ENCODE peak calls at places on chromosomes 16 and 17, in ten cellular contexts. N is NT2/D1, U is neural progenitor cell, F is colonic mucosa, K is fibroblast of lung, X is GM23248, Y is mesenchymal stem cell, L is mammary epithelial cell, W is HCT116, D is endothelial cell of umbilical vein. H is an unnamed sample. For H3K4me1, the result is how much of the 10 kb centered on the place peaks cover.

GRCh38 chr16:56195151-56195550 is 3.9 kb downstream of the GNAO1 start:
- DNase-seq in W (no peak), U (no peak), K (peak), D (no peak), F (no peak), X (no peak), L (no peak), Y (no peak), N (no peak), H (no peak)

GRCh38 chr17:72719582-72720493 is 372.6 kb downstream of the SLC39A11 start:
- DNase-seq in X (no peak), L (no peak), Y (peak), K (peak), F (no peak), N (no peak), W (no peak), U (no peak), D (no peak), H (no peak)

GRCh38 chr17:21119945-21120249 is 6.9 kb upstream of the DHRS7B start:
- DNase-seq in U (no peak), Y (no peak), W (no peak), N (no peak), L (no peak), D (no peak), K (no peak), F (no peak), X (no peak), H (no peak)

GRCh38 chr17:78706271-78706915 is 75.7 kb downstream of the CYTH1 start:
- DNase-seq in D (no peak), K (peak), N (no peak), Y (no peak), F (no peak), U (no peak), X (no peak), L (peak), W (no peak), H (no peak)

GRCh38 chr16:74309789-74310781 is 13.5 kb downstream of the PSMD7 start:
- DNase-seq in D (peak), Y (peak), U (peak), L (peak), K (peak), W (peak), N (peak), F (peak), X (peak), H (peak)

GRCh38 chr17:67754001-67754400 is 36.3 kb downstream of the NOL11 start:
- DNase-seq in D (no peak), K (no peak), U (no peak), Y (no peak), W (no peak), F (no peak), L (no peak), N (no peak), X (no peak), H (no peak)

GRCh38 chr17:3531266-3532101 is 26.1 kb downstream of the TRPV3 start:
- DNase-seq in N (no peak), K (no peak), U (no peak), L (no peak), D (no peak), W (no peak), F (no peak), X (no peak), Y (no peak), H (no peak)

GRCh38 chr16:63135069-63135468 is 1098.8 kb upstream of the CDH8 start:
- DNase-seq in U (no peak), K (no peak), D (no peak), N (no peak), X (no peak), Y (no peak), L (no peak), W (no peak), F (no peak), H (no peak)

GRCh38 chr17:27216836-27217235 is 77.1 kb upstream of the WSB1 start:
- DNase-seq in F (no peak), N (no peak), L (no peak), U (no peak), K (no peak), W (no peak), X (no peak), Y (no peak), D (no peak), H (no peak)

GRCh38 chr17:39016193-39017153 is 49.3 kb upstream of the FBXO47 start:
- DNase-seq in Y (peak), N (no peak), W (no peak), L (no peak), U (no peak), F (no peak), D (no peak), X (peak), K (no peak), H (no peak)

GRCh38 chr16:1979271-1980025 is 1.8 kb downstream of the NOXO1 start:
- DNase-seq in K (no peak), Y (no peak), X (no peak), L (peak), U (peak), W (no peak), D (no peak), F (peak), N (no peak), H (no peak)

GRCh38 chr17:19554393-19554792 is 20.7 kb downstream of the SLC47A1 start:
- DNase-seq in X (no peak), W (no peak), Y (no peak), U (no peak), D (peak), K (no peak), F (no peak), L (no peak), N (no peak), H (no peak)

GRCh38 chr16:50835358-50836060 is 93.6 kb downstream of the CYLD start:
- DNase-seq in K (no peak), X (no peak), U (no peak), W (no peak), L (no peak), N (no peak), Y (no peak), F (no peak), D (no peak), H (no peak)

GRCh38 chr16:35506018-35506897 is 2046.8 kb downstream of the TP53TG3F start:
- DNase-seq in K (no peak), L (no peak), F (no peak), Y (no peak), D (no peak), N (no peak), U (no peak), X (no peak), W (no peak), H (no peak)

GRCh38 chr17:58534901-58535421 is 20.5 kb upstream of the MTMR4 start:
- DNase-seq in D (no peak), L (peak), X (peak), N (no peak), U (no peak), F (no peak), K (peak), W (peak), Y (peak), H (no peak)

DNA sequence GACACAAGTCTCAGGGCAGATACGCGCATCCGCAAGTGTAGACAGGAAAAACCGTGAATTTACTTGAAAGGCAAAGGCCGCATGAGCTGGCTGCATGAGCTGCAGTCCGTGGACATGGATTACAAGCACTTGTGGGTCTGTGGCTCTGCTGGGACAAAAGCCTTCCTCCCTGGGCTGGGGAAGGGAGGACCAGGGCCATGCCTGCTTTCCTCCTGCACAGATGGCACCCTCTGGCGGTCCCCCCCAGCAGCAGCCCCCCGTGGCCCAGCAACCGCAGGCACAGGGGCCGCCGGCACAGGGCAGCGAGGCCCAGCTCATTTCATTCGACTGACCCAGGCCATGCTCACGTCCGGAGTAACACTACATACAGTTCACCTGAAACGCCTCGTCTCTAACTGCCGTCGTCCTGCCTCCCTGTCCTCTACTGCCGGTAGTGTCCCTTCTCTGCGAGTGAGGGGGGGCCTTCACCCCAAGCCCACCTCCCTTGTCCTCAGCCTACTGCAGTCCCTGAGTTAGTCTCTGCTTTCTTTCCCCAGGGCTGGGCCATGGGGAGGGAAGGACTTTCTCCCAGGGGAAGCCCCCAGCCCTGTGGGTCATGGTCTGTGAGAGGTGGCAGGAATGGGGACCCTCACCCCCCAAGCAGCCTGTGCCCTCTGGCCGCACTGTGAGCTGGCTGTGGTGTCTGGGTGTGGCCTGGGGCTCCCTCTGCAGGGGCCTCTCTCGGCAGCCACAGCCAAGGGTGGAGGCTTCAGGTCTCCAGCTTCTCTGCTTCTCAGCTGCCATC is 1.7 kb upstream of the MRPL12 start:
- DNase-seq in K (no peak), F (no peak), D (no peak), X (peak), Y (peak), N (no peak), W (no peak), U (no peak), L (no peak), H (no peak)
- H3K4me1 ChIP-seq in K (under half), F (under half), D (under half), X (under half), Y (under half), N (under half), W (under half), U (under half), L (under half), H (under half)

GRCh38 chr16:3099395-3099731 is 269 bp upstream of the ZSCAN10 start:
- DNase-seq in U (peak), K (no peak), N (no peak), W (no peak), Y (no peak), X (no peak), F (no peak), L (no peak), D (no peak), H (no peak)
- H3K4me3 ChIP-seq in U (peak), K (no peak), N (peak), W (no peak), Y (no peak), X (no peak), F (no peak), L (no peak), D (no peak), H (no peak)

DNA sequence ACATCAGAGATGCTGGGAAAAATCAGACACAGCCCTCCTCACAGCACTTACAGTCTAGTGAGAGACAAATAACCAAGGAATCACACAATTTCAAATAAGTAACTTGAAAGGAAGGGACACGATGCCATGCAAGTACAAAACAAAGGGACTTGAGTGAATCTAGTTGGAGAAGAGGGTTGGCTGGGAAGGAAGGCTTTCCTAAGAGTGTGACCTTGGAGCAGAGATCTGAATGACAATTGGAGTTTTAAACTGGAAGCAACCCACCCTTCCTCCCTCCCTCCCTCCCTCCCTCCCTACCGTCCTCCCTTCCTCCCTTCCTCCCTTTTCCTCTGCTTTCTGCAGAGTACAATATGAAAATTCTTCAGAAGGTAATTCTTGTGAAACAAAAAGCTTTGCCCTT is 31.1 kb downstream of the ADAMTS18 start:
- DNase-seq in N (peak), F (no peak), K (no peak), W (no peak), D (no peak), X (no peak), U (no peak), Y (no peak), L (no peak), H (no peak)
- H3K9ac ChIP-seq in N (no peak), F (no peak), K (no peak), W (no peak), D (no peak), X (no peak), U (no peak), Y (no peak), L (no peak), H (no peak)

DNA sequence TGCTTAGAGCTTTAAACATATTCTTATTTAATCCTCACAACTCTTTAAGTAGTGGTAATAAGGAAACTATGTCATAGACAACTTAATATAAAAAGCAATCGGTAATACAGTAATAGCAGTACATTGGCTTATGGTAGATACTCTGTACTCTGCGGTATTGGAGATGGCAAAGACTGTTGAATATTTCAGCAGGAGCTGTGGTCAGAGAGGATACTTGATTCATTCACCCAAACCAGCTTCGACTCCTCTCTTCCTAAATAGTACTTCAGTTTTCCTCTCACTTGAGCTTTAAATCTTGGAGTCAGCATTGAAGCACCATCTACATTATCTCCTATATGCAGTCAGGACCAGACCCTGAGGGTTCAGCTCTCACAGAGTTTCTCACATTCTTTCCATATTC is 169.3 kb downstream of the CYB561 start:
- DNase-seq in L (no peak), F (no peak), K (peak), U (no peak), Y (no peak), N (no peak), W (no peak), X (no peak), D (no peak), H (no peak)
- H3K4me1 ChIP-seq in L (half or more), F (under half), K (under half), U (under half), Y (under half), N (under half), W (under half), X (half or more), D (under half), H (half or more)

GRCh38 chr17:18246880-18247612 is 11.5 kb downstream of the FLII start:
- DNase-seq in F (peak), N (no peak), X (peak), D (peak), Y (peak), U (peak), W (no peak), L (peak), K (peak), H (peak)

GRCh38 chr17:18248811-18249210 is 9.7 kb downstream of the FLII start:
- DNase-seq in X (no peak), D (no peak), F (no peak), K (no peak), N (no peak), W (no peak), Y (no peak), L (no peak), U (no peak), H (no peak)

GRCh38 chr17:18246109-18246725 is 12.3 kb downstream of the FLII start:
- DNase-seq in Y (no peak), D (no peak), U (no peak), F (no peak), N (no peak), X (no peak), L (no peak), W (no peak), K (no peak), H (no peak)

GRCh38 chr17:18248300-18248731 is 10.2 kb downstream of the FLII start:
- DNase-seq in K (peak), D (peak), X (peak), N (no peak), L (peak), F (peak), Y (peak), U (peak), W (no peak), H (peak)

DNA sequence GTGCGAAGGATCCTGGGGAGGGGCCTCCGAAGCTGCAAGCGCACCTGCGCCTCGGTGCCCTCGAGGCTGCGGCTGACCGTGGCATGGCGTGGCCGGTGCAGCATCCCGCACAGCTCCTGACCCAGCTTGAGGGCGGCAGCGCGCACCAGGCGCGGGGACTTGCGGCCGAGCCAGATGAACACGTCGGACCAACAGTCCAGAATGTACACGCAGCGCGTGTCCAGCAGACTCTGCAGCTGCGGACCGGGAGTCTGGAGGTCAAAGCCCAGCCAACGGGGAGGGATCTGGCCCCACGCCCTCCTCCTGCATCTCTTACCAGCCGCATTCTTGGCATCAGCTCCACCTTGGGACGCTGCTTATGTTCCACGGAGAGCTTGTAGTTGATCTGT is 10.9 kb downstream of the FLII start:
- DNase-seq in L (peak), U (no peak), X (no peak), W (no peak), D (peak), Y (no peak), F (peak), K (no peak), N (no peak), H (no peak)
- H3K4me3 ChIP-seq in L (no peak), U (no peak), X (no peak), W (no peak), D (no peak), Y (no peak), F (no peak), K (no peak), N (no peak), H (no peak)

DNA sequence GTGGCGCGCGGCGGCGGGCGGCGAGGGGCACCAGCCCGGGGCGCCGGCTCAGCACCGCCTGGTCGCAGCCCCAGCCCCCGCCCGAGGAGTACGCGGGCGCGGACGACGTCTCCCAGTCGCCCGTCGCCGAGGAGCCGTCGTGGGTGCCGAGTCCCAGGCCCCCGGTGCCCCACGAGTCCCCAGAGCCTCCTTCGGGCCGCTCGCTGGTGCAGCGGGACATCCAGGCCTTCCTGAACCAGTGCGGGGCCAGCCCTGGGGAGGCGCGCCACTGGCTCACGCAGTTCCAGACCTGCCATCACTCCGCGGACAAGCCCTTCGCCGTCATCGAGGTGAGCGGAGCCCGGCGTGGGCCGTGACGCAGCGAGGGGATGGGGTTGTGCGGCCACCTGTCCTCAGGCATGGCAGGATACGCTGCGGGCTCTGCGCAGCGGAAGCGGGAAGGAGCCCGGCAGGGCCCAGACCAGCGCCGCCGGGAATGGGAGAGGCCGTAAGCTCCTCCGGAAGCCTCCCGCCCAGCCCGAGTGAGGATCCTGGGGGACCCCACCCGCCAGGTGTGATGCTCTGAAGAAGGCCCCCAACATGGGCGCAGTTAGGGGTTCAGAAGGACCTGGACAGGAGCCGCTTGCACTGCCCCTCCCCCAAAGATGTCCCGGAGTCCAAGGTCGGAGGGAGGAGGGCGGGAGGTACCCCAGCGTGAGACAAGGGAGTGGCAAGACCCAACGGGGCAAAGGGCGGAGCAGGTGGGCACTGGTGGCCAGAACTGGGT is 522 bp downstream of the NAGS start:
- DNase-seq in K (no peak), U (peak), Y (no peak), L (no peak), X (peak), W (no peak), D (no peak), N (no peak), F (peak), H (no peak)
- H3K9ac ChIP-seq in K (no peak), U (no peak), Y (peak), L (no peak), X (no peak), W (peak), D (peak), N (peak), F (peak), H (peak)

H was measured in adipocyte.